ENCODE peak calls at places on chromosomes 6 and 20, in eight cellular contexts. K, F, I, Q, H, Y, B and L are unnamed samples.
A peak's percentile ranks its signal among the peaks of the same experiment; 100 is the strongest.

GRCh38 chr20:9015984-9016324 is 52.9 kb upstream of the PLCB4 start:
- DNase-seq in B (peak; percentile 58), H (no peak), K (no peak), F (no peak), Q (peak; percentile 93), I (no peak), Y (no peak), L (no peak)

GRCh38 chr6:46917002-46917401 is 4.7 kb downstream of the ADGRF5 start:
- DNase-seq in K (no peak), H (no peak), B (no peak), Y (no peak), F (no peak), I (no peak), Q (no peak), L (no peak)

GRCh38 chr6:45297302-45297701 is 30.8 kb upstream of the RUNX2 start:
- DNase-seq in H (no peak), B (no peak), Q (no peak), Y (no peak), I (no peak), F (no peak), K (no peak), L (no peak)

GRCh38 chr20:2946988-2947961 is 74.0 kb downstream of the PTPRA start:
- DNase-seq in Y (no peak), K (no peak), H (no peak), B (peak; percentile 75), F (peak; percentile 34), I (peak; percentile 71), Q (peak; percentile 21), L (peak; percentile 100)

GRCh38 chr6:154673919-154674318 is 59.3 kb upstream of the SCAF8 start:
- DNase-seq in Y (no peak), H (no peak), B (no peak), I (no peak), Q (no peak), F (no peak), K (no peak), L (peak; percentile 13)

GRCh38 chr20:20184149-20184548 is 131.8 kb downstream of the CFAP61 start:
- DNase-seq in Q (peak; percentile 0), I (no peak), K (peak; percentile 2), F (no peak), B (no peak), Y (no peak), H (no peak), L (no peak)

GRCh38 chr20:58993332-58994248 is 12.5 kb downstream of the NELFCD start:
- DNase-seq in B (no peak), Y (no peak), H (no peak), K (no peak), F (no peak), I (no peak), Q (no peak), L (no peak)

GRCh38 chr6:46323312-46323965 is 152.7 kb upstream of the ENPP5 start:
- DNase-seq in I (no peak), Y (no peak), B (peak; percentile 67), Q (peak; percentile 96), F (no peak), H (no peak), K (no peak), L (no peak)

GRCh38 chr6:94736231-94736630 is 841.1 kb upstream of the MANEA start:
- DNase-seq in F (peak; percentile 10), B (no peak), K (no peak), Y (no peak), I (no peak), H (no peak), Q (no peak), L (no peak)

GRCh38 chr6:41672816-41673703 is 34.8 kb downstream of the MDFI start:
- DNase-seq in Q (no peak), K (no peak), I (no peak), B (no peak), H (no peak), Y (no peak), F (no peak), L (no peak)

GRCh38 chr6:16427124-16427523 is 188.7 kb downstream of the GMPR start:
- DNase-seq in H (no peak), I (no peak), F (no peak), K (no peak), B (no peak), Y (no peak), Q (no peak), L (no peak)

GRCh38 chr6:160431231-160431630 is 83.1 kb downstream of the SLC22A3 start:
- DNase-seq in K (no peak), Q (peak; percentile 95), H (peak; percentile 52), Y (no peak), I (no peak), F (no peak), B (peak; percentile 85), L (no peak)

GRCh38 chr6:43127180-43127579 is 43.9 kb upstream of the SRF start:
- DNase-seq in B (no peak), H (no peak), K (no peak), Q (no peak), Y (no peak), I (no peak), F (no peak), L (no peak)

GRCh38 chr6:85078071-85078470 is 313.7 kb upstream of the TBX18 start:
- DNase-seq in F (no peak), Y (no peak), H (no peak), B (peak; percentile 84), K (no peak), Q (peak; percentile 88), I (no peak), L (peak; percentile 5)

GRCh38 chr6:163183791-163184190 is 230.7 kb upstream of the QKI start:
- DNase-seq in H (no peak), K (no peak), B (no peak), F (no peak), Q (peak; percentile 38), Y (no peak), I (no peak), L (no peak)

GRCh38 chr20:25160457-25160856 is 35.1 kb upstream of the ENTPD6 start:
- DNase-seq in F (no peak), Q (no peak), Y (no peak), H (no peak), B (no peak), K (no peak), I (no peak), L (no peak)

GRCh38 chr6:102458990-102459389 is 1065.5 kb downstream of the GRIK2 start:
- DNase-seq in F (no peak), H (no peak), B (no peak), I (no peak), Q (no peak), Y (peak; percentile 13), K (no peak), L (no peak)

GRCh38 chr6:137731960-137732616 is 135.0 kb upstream of the TNFAIP3 start:
- DNase-seq in H (no peak), F (no peak), K (no peak), Y (no peak), Q (peak; percentile 82), I (no peak), B (peak; percentile 67), L (peak; percentile 99)

GRCh38 chr6:53581161-53581560 is 36.3 kb upstream of the GCLC start:
- DNase-seq in I (no peak), Y (no peak), F (no peak), B (peak; percentile 74), H (no peak), K (no peak), Q (peak; percentile 64), L (no peak)

GRCh38 chr6:19697744-19698290 is 139.4 kb upstream of the ID4 start:
- DNase-seq in Q (peak; percentile 91), K (no peak), Y (no peak), B (peak; percentile 81), I (no peak), H (no peak), F (no peak), L (no peak)

GRCh38 chr6:7996538-7997225 is 67.5 kb downstream of the BLOC1S5 start:
- DNase-seq in Y (no peak), K (no peak), Q (peak; percentile 53), H (no peak), B (peak; percentile 78), F (no peak), I (no peak), L (peak; percentile 31)

GRCh38 chr20:16865406-16865805 is 117.2 kb downstream of the OTOR start:
- DNase-seq in I (no peak), Q (no peak), F (no peak), Y (no peak), H (no peak), K (no peak), B (no peak), L (no peak)

GRCh38 chr6:139595183-139595582 is 220.7 kb upstream of the CITED2 start:
- DNase-seq in Y (no peak), F (no peak), K (no peak), Q (peak; percentile 66), H (no peak), B (peak; percentile 65), I (no peak), L (no peak)